ENCODE peak calls at places on chromosomes 5 and 9, in seven cellular contexts. Y, L, O, P, J, E and V are unnamed samples.

GRCh38 chr5:14231156-14231555 is 88.0 kb downstream of the TRIO start:
- DNase-seq in P (no peak), Y (no peak), L (no peak), J (no peak), E (no peak), O (no peak), V (no peak)

GRCh38 chr5:173917788-173918786 is 29.9 kb downstream of the CPEB4 start:
- DNase-seq in L (peak), J (no peak), P (peak), O (peak), E (no peak), Y (peak), V (peak)

GRCh38 chr5:97067296-97067695 is 75.1 kb downstream of the LIX1 start:
- DNase-seq in L (no peak), Y (no peak), E (no peak), J (no peak), P (no peak), O (no peak), V (no peak)

GRCh38 chr5:90461303-90461702 is 13.3 kb downstream of the MBLAC2 start:
- DNase-seq in Y (no peak), E (no peak), O (no peak), L (no peak), J (no peak), P (no peak), V (no peak)

GRCh38 chr5:144167998-144168397 is 2.5 kb downstream of the YIPF5 start:
- DNase-seq in E (no peak), O (no peak), Y (no peak), L (no peak), J (no peak), P (no peak), V (no peak)

GRCh38 chr5:171092194-171092593 is 216.9 kb upstream of the TLX3 start:
- DNase-seq in J (no peak), L (no peak), O (no peak), Y (peak), E (no peak), P (no peak), V (no peak)

GRCh38 chr5:14227501-14227900 is 84.4 kb downstream of the TRIO start:
- DNase-seq in L (no peak), Y (no peak), E (no peak), O (no peak), P (no peak), J (no peak), V (no peak)

GRCh38 chr5:65611524-65611923 is 12.6 kb downstream of the TRIM23 start:
- DNase-seq in Y (peak), L (no peak), P (no peak), E (peak), J (no peak), O (peak), V (peak)

GRCh38 chr5:109865636-109866035 is 175.9 kb downstream of the MAN2A1 start:
- DNase-seq in E (no peak), O (no peak), P (no peak), Y (peak), J (no peak), L (no peak), V (peak)

GRCh38 chr5:54093081-54093492 is 217.3 kb downstream of the ARL15 start:
- DNase-seq in L (no peak), O (no peak), J (no peak), P (no peak), E (peak), Y (peak), V (no peak)

GRCh38 chr5:136141561-136141960 is 8.9 kb downstream of the SMAD5 start:
- DNase-seq in L (no peak), O (no peak), Y (no peak), P (no peak), J (no peak), E (no peak), V (no peak)

GRCh38 chr9:133634024-133634691 is 2.0 kb upstream of the DBH start:
- DNase-seq in L (no peak), J (no peak), Y (no peak), P (no peak), O (no peak), E (peak), V (no peak)